ENCODE peak calls at places on chromosomes 16 and 17, in four cellular contexts. Q, Z, U and W are unnamed samples.

GRCh38 chr17:17712268-17712924 is 31.1 kb downstream of the RAI1 start:
- DNase-seq in Q (no peak), U (peak; percentile 58), Z (no peak), W (no peak)

GRCh38 chr17:16171613-16172012 is 43.7 kb downstream of the NCOR1 start:
- DNase-seq in U (no peak), Z (no peak), Q (no peak), W (no peak)

GRCh38 chr17:57626520-57627210 is 118.4 kb downstream of the CCDC182 start:
- DNase-seq in Q (peak; percentile 46), Z (no peak), U (no peak), W (peak; percentile 45)

GRCh38 chr16:87855852-87856715 is 13.2 kb downstream of the SLC7A5 start:
- DNase-seq in Z (no peak), Q (peak; percentile 83), U (no peak), W (no peak)

GRCh38 chr16:63702981-63703590 is 1418.8 kb downstream of the CDH11 start:
- DNase-seq in Q (no peak), Z (peak; percentile 38), U (no peak), W (peak; percentile 23)

GRCh38 chr16:3637371-3637923 is 17.0 kb upstream of the DNASE1 start:
- DNase-seq in Q (peak; percentile 53), Z (peak; percentile 73), U (no peak), W (peak; percentile 38)

GRCh38 chr16:53433509-53433908 is 762 bp upstream of the RBL2 start:
- DNase-seq in U (peak; percentile 47), Q (no peak), Z (peak; percentile 73), W (no peak)

GRCh38 chr17:70329751-70330150 is 160.4 kb downstream of the KCNJ2 start:
- DNase-seq in Q (no peak), U (no peak), Z (no peak), W (peak; percentile 69)

GRCh38 chr16:24728891-24729242 is 584 bp upstream of the TNRC6A start:
- DNase-seq in Q (no peak), U (no peak), Z (no peak), W (no peak)

GRCh38 chr16:886802-887731 is 83.7 kb downstream of the LMF1 start:
- DNase-seq in Q (peak; percentile 11), U (no peak), Z (peak; percentile 30), W (no peak)

GRCh38 chr17:58303981-58304734 is 23.4 kb upstream of the MPO start:
- DNase-seq in Z (peak; percentile 79), U (peak; percentile 41), Q (peak; percentile 71), W (peak; percentile 83)

GRCh38 chr16:89293276-89294143 is 76.0 kb downstream of the ZNF778 start:
- DNase-seq in Z (peak; percentile 84), Q (no peak), U (no peak), W (no peak)

GRCh38 chr16:81671738-81672597 is 107.1 kb upstream of the PLCG2 start:
- DNase-seq in Q (no peak), Z (no peak), U (no peak), W (no peak)

GRCh38 chr17:81428945-81429344 is 33.7 kb downstream of the BAHCC1 start:
- DNase-seq in Z (no peak), Q (no peak), U (no peak), W (no peak)

GRCh38 chr17:73197141-73197540 is 4.3 kb downstream of the COG1 start:
- DNase-seq in Z (no peak), U (no peak), Q (no peak), W (no peak)
- H3K36me3 ChIP-seq in Z (peaks cover 14% of the 10 kb centered on the region), U (peaks cover 41% of the 10 kb centered on the region), Q (peaks cover 61% of the 10 kb centered on the region), W (peaks cover 72% of the 10 kb centered on the region)

GRCh38 chr17:60947100-60947499 is 269.4 kb downstream of the BCAS3 start:
- DNase-seq in Q (no peak), U (no peak), Z (no peak), W (no peak)
- H3K36me3 ChIP-seq in Q (no peaks in the 10 kb centered on the region), U (no peaks in the 10 kb centered on the region), Z (no peaks in the 10 kb centered on the region), W (no peaks in the 10 kb centered on the region)

DNA sequence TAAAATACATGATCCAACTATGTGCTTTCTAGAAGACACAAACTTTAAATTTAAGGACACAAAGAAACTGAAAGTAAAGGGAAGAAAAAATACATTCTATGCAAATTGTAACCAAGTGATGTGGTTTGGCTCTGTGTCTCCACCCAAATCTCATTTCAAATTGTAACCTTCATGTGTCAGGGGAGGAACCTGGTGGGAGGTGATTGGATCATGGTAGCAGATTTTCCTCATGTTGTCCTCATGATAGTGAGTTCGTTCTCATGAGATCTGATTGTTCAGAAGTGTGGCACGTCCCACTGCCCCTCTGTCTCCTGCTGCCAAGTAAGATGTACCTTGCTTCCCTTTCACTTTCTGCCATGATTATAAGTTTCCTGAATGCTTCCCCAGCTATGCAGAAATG is 15.0 kb downstream of the OR1A1 start:
- DNase-seq in Z (no peak), Q (no peak), U (no peak), W (no peak)
- H3K36me3 ChIP-seq in Z (no peaks in the 10 kb centered on the region), Q (no peaks in the 10 kb centered on the region), U (no peaks in the 10 kb centered on the region), W (no peaks in the 10 kb centered on the region)

GRCh38 chr16:21166561-21166961 is 8.1 kb downstream of the LDAF1 start:
- DNase-seq in Q (no peak), Z (peak; percentile 28), U (peak; percentile 8), W (no peak)
- H3K36me3 ChIP-seq in Q (no peaks in the 10 kb centered on the region), Z (peaks cover 5% of the 10 kb centered on the region), U (peaks cover 28% of the 10 kb centered on the region), W (peaks cover 39% of the 10 kb centered on the region)

GRCh38 chr16:19574625-19575024 is 19.1 kb downstream of the VPS35L start:
- DNase-seq in Z (no peak), Q (no peak), U (no peak), W (no peak)
- H3K36me3 ChIP-seq in Z (no peaks in the 10 kb centered on the region), Q (peaks cover 21% of the 10 kb centered on the region), U (peaks cover 15% of the 10 kb centered on the region), W (peaks cover 50% of the 10 kb centered on the region)

GRCh38 chr17:82577300-82577699 is 57.8 kb downstream of the FOXK2 start:
- DNase-seq in Q (no peak), Z (no peak), U (no peak), W (no peak)
- H3K36me3 ChIP-seq in Q (peaks cover 67% of the 10 kb centered on the region), Z (peaks cover 10% of the 10 kb centered on the region), U (peaks cover 9% of the 10 kb centered on the region), W (peaks cover 74% of the 10 kb centered on the region)

GRCh38 chr17:59683283-59683682 is 23.9 kb downstream of the PTRH2 start:
- DNase-seq in Q (no peak), Z (no peak), U (no peak), W (no peak)

GRCh38 chr17:59684967-59685366 is 22.3 kb downstream of the PTRH2 start:
- DNase-seq in Z (no peak), Q (no peak), U (no peak), W (no peak)

GRCh38 chr17:59693582-59693981 is 13.6 kb downstream of the PTRH2 start:
- DNase-seq in U (no peak), Z (no peak), Q (no peak), W (no peak)

GRCh38 chr17:59688008-59688407 is 19.2 kb downstream of the PTRH2 start:
- DNase-seq in U (no peak), Q (no peak), Z (no peak), W (no peak)
- H3K36me3 ChIP-seq in U (peaks cover 52% of the 10 kb centered on the region), Q (peaks cover 91% of the 10 kb centered on the region), Z (peaks cover 10% of the 10 kb centered on the region), W (peaks cover 96% of the 10 kb centered on the region)

DNA sequence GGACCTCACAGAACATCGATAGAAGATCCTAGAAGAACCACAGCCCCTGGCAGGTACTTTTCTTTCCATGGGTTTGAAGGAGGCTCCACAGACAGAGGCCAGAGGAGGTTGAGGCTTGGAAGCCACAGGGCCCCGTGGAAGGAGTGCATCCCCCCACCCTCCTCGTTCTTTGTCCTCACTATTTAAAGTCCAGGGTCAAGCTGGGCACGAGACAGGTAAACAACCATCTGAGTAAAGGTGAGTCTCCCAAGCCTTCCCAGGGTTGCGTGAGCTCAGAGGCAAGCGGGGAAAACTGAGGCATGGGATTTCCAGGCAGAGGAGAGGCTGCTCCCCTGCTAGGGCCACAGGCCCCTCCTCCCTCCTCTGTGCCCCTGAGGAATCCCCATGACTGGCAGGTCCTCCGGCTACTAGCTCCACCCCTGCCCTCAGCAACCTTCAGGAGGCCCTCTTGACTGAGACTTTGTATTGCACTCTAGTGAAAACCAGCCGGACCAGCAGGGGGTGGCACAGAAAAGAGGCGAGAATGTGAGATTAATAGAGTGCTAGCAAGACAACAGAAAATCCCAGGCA is 927 bp upstream of the SULT1A2 start:
- DNase-seq in Q (no peak), U (no peak), Z (peak; percentile 77), W (peak; percentile 73)
- H3K36me3 ChIP-seq in Q (no peaks in the 10 kb centered on the region), U (no peaks in the 10 kb centered on the region), Z (no peaks in the 10 kb centered on the region), W (no peaks in the 10 kb centered on the region)

GRCh38 chr16:75236232-75236631 is 15.2 kb downstream of the BCAR1 start:
- DNase-seq in Z (no peak), U (no peak), Q (no peak), W (no peak)

GRCh38 chr16:75233611-75233938 is 14.8 kb downstream of the CTRB1 start:
- DNase-seq in Q (no peak), U (no peak), Z (no peak), W (no peak)

GRCh38 chr16:75236736-75237397 is 14.6 kb downstream of the BCAR1 start:
- DNase-seq in U (no peak), Z (no peak), Q (no peak), W (peak; percentile 7)

GRCh38 chr16:75235721-75236193 is 15.7 kb downstream of the BCAR1 start:
- DNase-seq in Z (no peak), Q (no peak), U (no peak), W (peak; percentile 7)

DNA sequence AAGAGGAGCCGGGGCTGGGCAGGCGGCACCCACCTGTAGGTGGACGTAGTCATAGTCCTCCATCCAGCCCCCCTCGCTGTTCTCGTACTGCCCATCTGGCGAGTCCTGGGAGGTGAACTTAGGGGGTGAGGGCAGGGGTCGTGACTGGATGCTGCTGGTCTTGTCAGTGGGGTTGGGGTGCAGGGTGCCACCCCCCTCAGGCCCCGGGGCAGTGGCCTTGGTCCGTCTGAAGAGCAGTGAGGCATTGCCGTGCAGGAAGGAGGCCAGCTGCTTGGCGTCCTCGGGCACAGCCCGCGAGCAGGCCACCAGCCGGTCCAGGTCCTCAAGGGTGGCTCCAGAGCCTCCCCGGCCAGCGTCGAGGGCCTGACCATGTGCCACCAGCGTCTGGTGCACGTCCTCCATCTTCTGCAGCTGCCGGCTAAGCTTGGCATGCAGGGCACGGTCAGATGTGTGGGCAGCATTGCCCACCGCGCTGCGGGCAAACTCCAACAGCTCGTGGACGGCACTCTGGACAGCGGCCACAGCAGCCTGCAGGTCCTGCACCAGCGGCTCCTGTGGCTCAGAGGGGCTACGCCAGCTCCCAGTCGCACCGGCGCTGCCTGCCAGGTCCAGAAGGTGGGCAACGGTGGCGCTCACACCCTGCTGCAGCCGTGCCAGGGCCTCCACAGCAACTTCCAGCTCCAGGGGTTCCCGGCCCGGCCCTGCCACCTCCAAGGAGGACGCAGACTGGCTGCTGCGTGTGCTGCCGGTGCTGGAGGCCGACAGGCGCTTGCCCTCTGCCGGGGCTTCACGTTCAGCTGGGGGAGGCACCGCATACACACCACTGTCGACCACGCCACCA is 16.3 kb downstream of the CTRB1 start:
- DNase-seq in U (no peak), Z (no peak), Q (no peak), W (peak; percentile 9)
- H3K36me3 ChIP-seq in U (peaks cover 19% of the 10 kb centered on the region), Z (peaks cover 16% of the 10 kb centered on the region), Q (peaks cover 34% of the 10 kb centered on the region), W (peaks cover 61% of the 10 kb centered on the region)